ENCODE peak calls at places on chromosome 13, in eight cellular contexts. S is gastrocnemius medialis, W is body of pancreas, X is endothelial cell of umbilical vein, B is Peyer's patch, Q is tibial nerve, K is IMR-90, M is HCT116. T is an unnamed sample.

GRCh38 chr13:91296011-91296410 is 51.5 kb upstream of the MIR17HG start:
- DNase-seq in X (no peak), B (no peak), M (no peak), Q (no peak), S (no peak), W (no peak), K (no peak), T (no peak)

GRCh38 chr13:30545320-30545719 is 72.4 kb upstream of the USPL1 start:
- DNase-seq in Q (no peak), S (no peak), X (no peak), K (no peak), B (no peak), M (no peak), W (no peak), T (no peak)

GRCh38 chr13:30866692-30867669 is 39.1 kb upstream of the MEDAG start:
- DNase-seq in X (peak), M (no peak), W (no peak), Q (no peak), S (no peak), K (no peak), B (no peak), T (no peak)

GRCh38 chr13:90453342-90453741 is 894.1 kb upstream of the MIR17HG start:
- DNase-seq in B (no peak), W (no peak), S (no peak), M (no peak), K (no peak), X (no peak), Q (no peak), T (no peak)

GRCh38 chr13:24068472-24068871 is 92.0 kb upstream of the SPATA13 start:
- DNase-seq in W (no peak), X (no peak), Q (no peak), B (no peak), S (no peak), M (no peak), K (no peak), T (no peak)

GRCh38 chr13:20393273-20394235 is 132.1 kb downstream of the CRYL1 start:
- DNase-seq in B (no peak), Q (no peak), K (no peak), M (no peak), X (no peak), W (no peak), S (no peak), T (no peak)

GRCh38 chr13:20431687-20432384 is 93.8 kb downstream of the CRYL1 start:
- DNase-seq in X (no peak), K (no peak), M (no peak), S (no peak), B (no peak), Q (no peak), W (no peak), T (no peak)

GRCh38 chr13:39210961-39211534 is 172.8 kb downstream of the NHLRC3 start:
- DNase-seq in K (no peak), B (no peak), M (no peak), W (no peak), Q (no peak), S (no peak), X (no peak), T (no peak)

GRCh38 chr13:77779461-77780272 is 82.2 kb downstream of the SLAIN1 start:
- DNase-seq in Q (no peak), S (no peak), W (peak), M (peak), K (peak), B (peak), X (peak), T (no peak)

GRCh38 chr13:91127995-91128394 is 219.5 kb upstream of the MIR17HG start:
- DNase-seq in S (no peak), Q (no peak), K (no peak), X (no peak), B (no peak), W (no peak), M (no peak), T (no peak)

GRCh38 chr13:112702341-112702982 is 12.6 kb downstream of the ATP11A start:
- DNase-seq in S (no peak), B (peak), M (no peak), K (no peak), Q (no peak), W (peak), X (no peak), T (no peak)

GRCh38 chr13:84121456-84121855 is 239.2 kb upstream of the SLITRK1 start:
- DNase-seq in X (no peak), K (no peak), W (no peak), S (no peak), Q (no peak), M (no peak), B (no peak), T (no peak)

GRCh38 chr13:35781661-35782060 is 305.2 kb upstream of the MAB21L1 start:
- DNase-seq in K (no peak), W (no peak), Q (no peak), B (no peak), M (no peak), S (no peak), X (no peak), T (no peak)

GRCh38 chr13:48585456-48585840 is 52.6 kb upstream of the RCBTB2 start:
- DNase-seq in X (peak), K (no peak), S (no peak), M (peak), B (no peak), W (peak), Q (no peak), T (no peak)

GRCh38 chr13:63307239-63307638 is 1891.6 kb upstream of the PCDH20 start:
- DNase-seq in K (no peak), S (no peak), W (peak), M (no peak), X (peak), Q (no peak), B (no peak), T (no peak)

GRCh38 chr13:60155978-60156377 is 7.8 kb downstream of the DIAPH3 start:
- DNase-seq in W (no peak), M (no peak), B (no peak), S (no peak), Q (no peak), X (no peak), K (peak), T (no peak)

GRCh38 chr13:92574499-92574898 is 652.1 kb upstream of the GPC6 start:
- DNase-seq in B (no peak), M (no peak), Q (no peak), W (no peak), S (no peak), K (no peak), X (no peak), T (no peak)

GRCh38 chr13:99347911-99348451 is 40.8 kb upstream of the GPR183 start:
- DNase-seq in W (no peak), X (no peak), K (no peak), B (no peak), M (no peak), Q (no peak), S (peak), T (no peak)

GRCh38 chr13:57665471-57665870 is 33.9 kb downstream of the PCDH17 start:
- DNase-seq in W (no peak), Q (no peak), M (no peak), S (no peak), B (no peak), K (no peak), X (no peak), T (no peak)

GRCh38 chr13:44920013-44920412 is 69.3 kb downstream of the NUFIP1 start:
- DNase-seq in X (no peak), S (no peak), K (no peak), Q (no peak), W (no peak), M (peak), B (no peak), T (no peak)

GRCh38 chr13:47917022-47917574 is 84.0 kb downstream of the SUCLA2 start:
- DNase-seq in S (no peak), K (no peak), X (no peak), M (no peak), B (no peak), Q (no peak), W (no peak), T (no peak)

GRCh38 chr13:24270639-24271131 is 38.7 kb upstream of the C1QTNF9 start:
- DNase-seq in X (peak), W (peak), B (peak), M (no peak), Q (peak), S (peak), K (peak), T (peak)

GRCh38 chr13:31372454-31372853 is 172.7 kb downstream of the B3GLCT start:
- DNase-seq in S (no peak), K (no peak), M (no peak), B (no peak), W (no peak), Q (no peak), X (no peak), T (no peak)

GRCh38 chr13:93875527-93875926 is 604.0 kb downstream of the DCT start:
- DNase-seq in X (no peak), K (peak), S (no peak), Q (no peak), M (no peak), W (no peak), B (no peak), T (no peak)

GRCh38 chr13:109148243-109148642 is 518.8 kb downstream of the MYO16 start:
- DNase-seq in S (no peak), M (no peak), K (peak), Q (no peak), X (no peak), B (no peak), W (no peak), T (no peak)

GRCh38 chr13:112545866-112546265 is 42.1 kb downstream of the TUBGCP3 start:
- DNase-seq in M (no peak), S (no peak), K (peak), X (peak), B (no peak), Q (no peak), W (no peak), T (no peak)

GRCh38 chr13:20798027-20798426 is 24.3 kb upstream of the EEF1AKMT1 start:
- DNase-seq in W (no peak), X (peak), M (no peak), S (no peak), B (no peak), K (no peak), Q (no peak), T (no peak)

GRCh38 chr13:88456155-88456554 is 785.0 kb downstream of the SLITRK5 start:
- DNase-seq in K (no peak), M (no peak), B (no peak), X (no peak), S (no peak), W (no peak), Q (no peak), T (no peak)

GRCh38 chr13:112596220-112596619 is 8.3 kb upstream of the TUBGCP3 start:
- DNase-seq in S (no peak), B (no peak), W (no peak), X (no peak), K (no peak), Q (no peak), M (no peak), T (no peak)

GRCh38 chr13:103288114-103288513 is 221.9 kb upstream of the SLC10A2 start:
- DNase-seq in W (no peak), X (no peak), K (no peak), M (no peak), S (no peak), B (no peak), Q (no peak), T (no peak)

GRCh38 chr13:97111705-97112104 is 110.4 kb upstream of the MBNL2 start:
- DNase-seq in X (peak), K (no peak), W (no peak), B (no peak), S (no peak), M (no peak), Q (no peak), T (no peak)

DNA sequence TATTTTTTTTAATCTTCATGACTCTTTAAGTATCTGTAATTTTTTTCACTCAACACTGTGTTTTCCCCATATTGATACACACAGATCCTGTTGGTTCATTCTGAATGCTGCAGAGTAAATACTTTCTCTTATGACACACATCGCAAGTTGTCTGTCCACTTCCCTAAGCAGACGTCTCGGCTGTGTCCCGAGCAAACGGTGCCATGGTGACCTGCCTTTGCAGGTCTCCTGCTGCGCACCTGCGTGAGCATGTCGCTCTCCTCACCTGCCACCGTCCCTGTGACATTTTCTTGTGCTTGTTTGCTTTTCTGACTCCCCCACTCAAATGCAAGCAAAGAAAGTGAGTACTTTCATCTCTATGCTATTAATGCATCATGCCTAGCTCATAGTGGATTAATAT is 57.8 kb downstream of the CCDC70 start:
- DNase-seq in M (no peak), Q (no peak), W (peak), S (no peak), B (no peak), X (no peak), K (no peak), T (no peak)
- H3K4me3 ChIP-seq in M (no peak), Q (no peak), W (no peak), S (no peak), B (no peak), X (no peak), K (no peak), T (no peak)

GRCh38 chr13:71677114-71677513 is 189.9 kb downstream of the DACH1 start:
- DNase-seq in M (no peak), B (no peak), X (no peak), W (no peak), Q (no peak), K (no peak), S (no peak), T (no peak)

GRCh38 chr13:71672527-71672926 is 194.5 kb downstream of the DACH1 start:
- DNase-seq in Q (no peak), M (no peak), S (no peak), W (no peak), X (no peak), K (peak), B (no peak), T (no peak)

DNA sequence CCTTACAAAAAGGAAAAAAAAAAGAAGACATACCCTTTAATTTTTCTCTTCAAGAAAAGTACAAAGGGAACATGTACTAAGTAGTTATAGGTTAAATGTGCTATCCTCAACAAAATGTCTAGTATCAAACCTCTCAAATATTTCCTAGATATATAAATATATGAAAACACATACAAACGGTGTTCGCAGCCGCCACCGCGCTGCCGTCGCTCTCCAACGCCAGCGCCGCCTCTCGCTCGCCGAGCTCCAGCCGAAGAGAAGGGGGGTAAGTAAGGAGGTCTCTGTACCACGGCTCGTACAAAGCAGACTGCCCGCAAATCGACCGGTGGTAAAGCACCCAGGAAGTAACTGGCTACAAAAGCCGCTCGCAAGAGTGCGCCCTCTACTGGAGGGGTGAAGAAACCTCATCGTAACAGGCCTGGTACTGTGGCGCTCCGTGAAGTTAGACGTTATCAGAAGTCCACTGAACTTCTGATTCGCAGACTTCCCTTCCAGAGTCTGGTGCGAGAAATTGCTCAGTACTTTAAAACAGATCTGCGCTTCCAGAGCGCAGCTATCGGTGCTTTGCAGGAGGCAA is 192.1 kb downstream of the DACH1 start:
- DNase-seq in Q (no peak), B (no peak), S (no peak), K (no peak), M (no peak), W (no peak), X (no peak), T (no peak)
- TF ChIP-seq CTCF in Q (no peak), B (no peak), S (no peak), K (no peak), M (no peak), W (no peak), X (no peak), T (no peak)

GRCh38 chr13:46552888-46553520 is at the start of gene LRCH1:
- DNase-seq in B (peak), M (peak), K (peak), S (peak), Q (peak), W (peak), X (peak), T (peak)
- TF ChIP-seq POLR2A in B (peak), M (peak), K (peak), S (peak), Q (peak), W (peak), X (no peak), T (no peak)

GRCh38 chr13:59111711-59112110 is 1052.0 kb downstream of the DIAPH3 start:
- DNase-seq in S (no peak), M (no peak), W (no peak), B (no peak), K (peak), X (peak), Q (no peak), T (no peak)
- H3K4me3 ChIP-seq in S (no peak), M (no peak), W (no peak), B (no peak), K (no peak), X (no peak), Q (no peak), T (no peak)

GRCh38 chr13:111076156-111077013 is 38.7 kb upstream of the ARHGEF7 start:
- DNase-seq in S (no peak), X (no peak), W (no peak), Q (no peak), B (no peak), M (no peak), K (no peak), T (no peak)
- TF ChIP-seq CTCF in S (no peak), X (no peak), W (no peak), Q (no peak), B (no peak), M (no peak), K (peak), T (no peak)

DNA sequence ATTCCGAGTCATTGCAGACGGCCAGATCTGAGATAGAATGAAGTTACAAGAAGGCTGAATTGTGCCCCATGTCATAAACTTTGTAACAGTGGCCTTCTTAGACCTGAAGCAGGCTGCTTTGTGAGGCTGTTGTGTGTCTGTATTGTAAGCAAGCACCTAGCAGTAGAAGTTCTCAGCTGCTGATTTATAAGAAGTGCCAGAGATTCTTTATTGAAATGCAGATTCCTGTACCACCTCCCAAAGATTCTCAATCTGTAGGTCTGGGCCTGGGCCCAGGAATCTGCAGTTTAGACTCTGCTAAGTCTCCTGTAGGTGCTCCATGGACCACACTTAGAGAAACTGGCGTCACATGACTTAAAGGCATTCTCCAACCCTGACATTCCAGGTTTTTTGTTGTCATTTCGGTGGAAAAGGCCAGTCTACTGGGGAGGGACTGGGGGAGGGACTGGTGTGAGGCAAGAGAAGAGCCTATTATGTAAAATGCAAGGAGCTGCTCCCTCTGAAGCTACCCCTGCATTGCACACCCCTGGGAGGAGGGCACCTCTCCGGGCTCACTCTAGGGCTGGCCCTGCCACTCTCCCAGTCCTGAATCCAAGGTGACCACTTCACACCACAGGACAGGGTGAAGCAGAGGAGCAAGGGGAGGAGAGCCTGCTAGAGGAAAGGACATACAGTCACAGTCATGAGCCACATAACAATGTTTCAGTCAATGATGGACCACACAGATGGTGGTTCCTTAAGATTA is 769 bp upstream of the TMEM272 start:
- DNase-seq in B (no peak), Q (no peak), K (no peak), S (no peak), W (no peak), X (no peak), M (no peak), T (no peak)
- TF ChIP-seq POLR2A in B (no peak), Q (no peak), K (no peak), S (no peak), W (no peak), X (no peak), M (no peak), T (no peak)

GRCh38 chr13:27788271-27788670 is 4.0 kb upstream of the GSX1 start:
- DNase-seq in W (no peak), X (no peak), S (no peak), M (no peak), Q (no peak), K (no peak), B (no peak), T (no peak)

GRCh38 chr13:27790523-27790922 is 1.8 kb upstream of the GSX1 start:
- DNase-seq in X (no peak), S (no peak), Q (no peak), K (no peak), W (no peak), M (no peak), B (no peak), T (no peak)

GRCh38 chr13:27791146-27791900 is 960 bp upstream of the GSX1 start:
- DNase-seq in K (no peak), M (no peak), Q (no peak), S (no peak), X (no peak), B (no peak), W (no peak), T (no peak)

GRCh38 chr13:27789153-27789494 is 3.2 kb upstream of the GSX1 start:
- DNase-seq in W (no peak), M (no peak), K (no peak), S (no peak), B (no peak), Q (no peak), X (no peak), T (no peak)

GRCh38 chr13:27789495-27790303 is 2.6 kb upstream of the GSX1 start:
- DNase-seq in B (no peak), K (no peak), M (no peak), X (no peak), Q (no peak), S (no peak), W (no peak), T (no peak)
- H3K4me3 ChIP-seq in B (peak), K (no peak), M (no peak), X (no peak), Q (no peak), S (peak), W (no peak), T (no peak)

GRCh38 chr13:107650081-107650701 is 565.1 kb downstream of the LIG4 start:
- DNase-seq in K (peak), X (peak), M (peak), S (no peak), Q (peak), B (peak), W (peak), T (no peak)
- TF ChIP-seq CTCF in K (peak), X (peak), M (peak), S (peak), Q (peak), B (no peak), W (peak), T (peak)

DNA sequence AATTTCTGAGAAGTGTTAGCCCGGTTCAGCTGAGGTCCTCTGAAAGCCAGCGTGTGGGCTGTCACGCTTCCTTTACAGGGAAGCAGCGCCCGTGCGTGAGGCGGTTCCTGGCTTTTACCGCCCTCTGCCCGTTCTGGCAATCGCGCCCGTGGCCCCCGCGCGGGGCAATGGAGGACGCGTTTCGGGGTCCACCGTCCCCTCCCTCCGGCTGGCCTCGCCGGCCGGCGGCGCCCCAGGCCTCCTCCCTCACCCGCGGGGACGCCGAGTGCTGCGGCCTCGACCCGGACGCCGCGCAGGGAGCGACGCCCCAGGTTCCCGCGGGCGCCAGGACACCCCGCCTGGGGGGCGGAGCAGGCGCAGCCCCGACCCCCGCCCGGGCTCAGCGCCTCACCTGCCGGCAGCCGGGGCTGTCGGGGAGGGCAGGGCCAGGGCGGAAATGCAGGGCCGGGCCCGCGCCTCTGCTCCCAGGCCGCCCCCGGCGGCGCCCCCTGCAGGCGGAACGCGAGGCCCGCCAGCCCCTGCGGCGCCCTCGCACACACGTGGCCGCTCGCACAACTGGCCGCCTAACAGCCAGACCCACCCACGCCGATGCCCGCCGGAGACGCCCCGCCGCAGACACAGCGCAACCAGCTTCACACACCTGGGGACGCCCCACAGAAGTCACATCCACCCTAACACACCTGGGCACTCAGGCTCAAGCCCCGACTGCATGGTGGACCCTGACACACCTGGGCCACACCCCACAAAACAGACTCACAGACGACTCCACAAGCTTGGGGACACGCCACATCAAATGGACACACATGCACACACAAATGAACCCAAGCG is at the start of gene GGACT:
- DNase-seq in Q (peak), S (peak), M (peak), B (peak), X (peak), K (peak), W (peak), T (peak)
- TF ChIP-seq POLR2A in Q (no peak), S (no peak), M (peak), B (no peak), X (no peak), K (no peak), W (peak), T (no peak)

T was measured in ovary.